ENCODE peak calls at places on chromosomes 7 and 10, in seven cellular contexts. L is Kasumi-1; D is stimulated activated naive CD8-positive, alpha-beta T cell treated with anti-CD3 and anti-CD28 coated beads, Interleukin-15, Interleukin-2, amounts not matched to agents 100 U/mL and 50 U/mL, for 24 hours; F is AG09309; X is posterior cingulate gyrus; A is heart right ventricle; K is left cardiac atrium. W is an unnamed sample.

GRCh38 chr10:129033354-129033729 is 433.7 kb upstream of the MGMT start:
- DNase-seq in L (no peak), D (no peak), F (no peak), X (no peak), A (no peak), K (no peak), W (no peak)

GRCh38 chr7:66939325-66939724 is 18.3 kb downstream of the TMEM248 start:
- DNase-seq in L (no peak), D (no peak), F (no peak), X (no peak), A (no peak), K (no peak), W (no peak)

GRCh38 chr7:151060416-151061234 is 1.2 kb downstream of the SLC4A2 start:
- DNase-seq in L (peak), D (peak), F (no peak), X (peak), A (no peak), K (no peak), W (no peak)

GRCh38 chr10:122116331-122116730 is 127.4 kb downstream of the TACC2 start:
- DNase-seq in L (no peak), D (no peak), F (no peak), X (no peak), A (no peak), K (no peak), W (no peak)

GRCh38 chr7:70434376-70434775 is 697.6 kb upstream of the GALNT17 start:
- DNase-seq in L (no peak), D (no peak), F (no peak), X (no peak), A (no peak), K (no peak), W (no peak)

GRCh38 chr7:17939670-17940301 is 508 bp downstream of the SNX13 start:
- DNase-seq in L (peak), D (peak), F (no peak), X (peak), A (peak), K (peak), W (no peak)

GRCh38 chr7:44059219-44060090 is 5.9 kb downstream of the PGAM2 start:
- DNase-seq in L (no peak), D (peak), F (no peak), X (no peak), A (no peak), K (peak), W (peak)

GRCh38 chr10:48907730-48908129 is 31.9 kb downstream of the LRRC18 start:
- DNase-seq in L (no peak), D (no peak), F (no peak), X (no peak), A (no peak), K (no peak), W (no peak)

W was measured in lower lobe of right lung.